ENCODE peak calls at places on chromosomes 1 and 21, in four cellular contexts. I, U, X and K are unnamed samples.

GRCh38 chr1:154371436-154371835 is 33.7 kb upstream of the IL6R start:
- DNase-seq in U (no peak), X (no peak), I (no peak), K (no peak)

GRCh38 chr21:33780631-33781030 is 135.0 kb downstream of the ATP5PO start:
- DNase-seq in U (peak), I (no peak), X (no peak), K (no peak)

GRCh38 chr1:244104309-244105060 is 53.4 kb downstream of the ZBTB18 start:
- DNase-seq in X (no peak), I (peak), U (peak), K (no peak)

GRCh38 chr1:113057006-113057405 is 16.0 kb upstream of the LRIG2 start:
- DNase-seq in X (no peak), U (no peak), I (no peak), K (no peak)

GRCh38 chr1:200527670-200528069 is 92.9 kb downstream of the KIF14 start:
- DNase-seq in I (no peak), X (no peak), U (no peak), K (no peak)

GRCh38 chr1:57007472-57007871 is 41.7 kb upstream of the C8B start:
- DNase-seq in X (no peak), I (no peak), U (no peak), K (no peak)

GRCh38 chr21:15592271-15592860 is 137.4 kb upstream of the USP25 start:
- DNase-seq in X (no peak), U (peak), I (peak), K (no peak)

GRCh38 chr1:210800756-210801155 is 333.2 kb downstream of the KCNH1 start:
- DNase-seq in I (no peak), U (peak), X (no peak), K (no peak)

GRCh38 chr1:93613895-93614294 is 67.7 kb downstream of the BCAR3 start:
- DNase-seq in I (no peak), U (peak), X (no peak), K (no peak)

GRCh38 chr1:64826991-64827390 is 82.1 kb downstream of the RAVER2 start:
- DNase-seq in U (no peak), X (no peak), I (no peak), K (no peak)

GRCh38 chr1:33624991-33625870 is 152.8 kb downstream of the ZSCAN20 start:
- DNase-seq in U (no peak), I (no peak), X (peak), K (no peak)

GRCh38 chr1:233113713-233114028 is 163.3 kb downstream of the NTPCR start:
- DNase-seq in I (no peak), X (no peak), U (no peak), K (no peak)

GRCh38 chr1:233111731-233112130 is 161.3 kb downstream of the NTPCR start:
- DNase-seq in U (no peak), X (no peak), I (no peak), K (no peak)

GRCh38 chr1:233114159-233114558 is 163.7 kb downstream of the NTPCR start:
- DNase-seq in U (peak), I (peak), X (no peak), K (no peak)

GRCh38 chr1:233112184-233113008 is 162.0 kb downstream of the NTPCR start:
- DNase-seq in I (no peak), X (no peak), U (peak), K (no peak)

GRCh38 chr1:233113009-233113712 is 162.8 kb downstream of the NTPCR start:
- DNase-seq in I (peak), U (peak), X (no peak), K (peak)
- H3K4me2 ChIP-seq in I (peak), U (peak), X (peak), K (peak)

GRCh38 chr1:94921977-94922376 is 4.9 kb downstream of the CNN3 start:
- DNase-seq in U (no peak), I (no peak), X (no peak), K (no peak)
- H3K4me2 ChIP-seq in U (no peak), I (no peak), X (no peak), K (no peak)

GRCh38 chr1:183605904-183606303 is 15.6 kb upstream of the NCF2 start:
- DNase-seq in X (peak), I (no peak), U (no peak), K (no peak)

GRCh38 chr1:183602510-183602909 is 12.3 kb upstream of the NCF2 start:
- DNase-seq in X (peak), I (no peak), U (no peak), K (no peak)

GRCh38 chr1:183607322-183607980 is 17.2 kb upstream of the NCF2 start:
- DNase-seq in U (no peak), X (no peak), I (no peak), K (no peak)

GRCh38 chr1:183604811-183605210 is 14.6 kb upstream of the NCF2 start:
- DNase-seq in U (no peak), I (no peak), X (peak), K (no peak)

DNA sequence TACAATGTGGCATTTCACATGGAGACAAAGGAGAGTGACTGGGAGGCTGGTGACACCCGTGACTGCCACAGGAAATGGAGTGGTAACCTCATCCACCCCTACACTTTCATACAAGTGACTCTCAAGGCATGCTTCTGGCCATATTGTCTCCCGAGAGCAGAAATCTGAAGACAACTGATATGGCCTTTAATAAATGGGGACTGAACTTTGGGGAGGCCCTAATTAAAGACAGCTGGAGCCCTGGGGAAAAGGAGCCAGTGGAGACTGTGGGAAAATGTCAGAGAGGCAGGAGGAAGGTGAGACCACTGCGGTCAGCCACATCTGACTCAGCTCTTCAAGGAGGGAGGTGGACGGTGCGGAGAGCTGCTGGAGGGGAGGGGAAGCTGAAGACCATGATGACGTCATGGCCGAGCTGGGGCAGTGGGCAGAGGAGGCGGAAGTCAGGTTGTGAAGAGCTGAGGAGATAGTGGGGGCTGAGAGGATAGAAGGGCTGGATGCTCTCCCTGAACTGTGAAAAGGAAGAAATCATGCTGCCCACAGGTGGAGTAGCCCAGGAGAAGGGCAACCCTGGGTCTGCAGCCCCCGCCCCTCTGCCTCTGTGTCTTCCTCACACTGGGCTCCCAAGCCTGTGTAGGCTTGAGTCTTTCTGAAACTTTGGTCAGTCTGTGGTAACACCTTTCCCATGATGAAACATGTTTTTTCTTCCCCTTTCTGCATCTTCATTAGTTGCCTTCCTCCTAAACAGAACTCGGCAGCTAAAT is 14.0 kb upstream of the NCF2 start:
- DNase-seq in X (peak), I (no peak), U (peak), K (no peak)
- H3K4me2 ChIP-seq in X (no peak), I (no peak), U (no peak), K (no peak)

DNA sequence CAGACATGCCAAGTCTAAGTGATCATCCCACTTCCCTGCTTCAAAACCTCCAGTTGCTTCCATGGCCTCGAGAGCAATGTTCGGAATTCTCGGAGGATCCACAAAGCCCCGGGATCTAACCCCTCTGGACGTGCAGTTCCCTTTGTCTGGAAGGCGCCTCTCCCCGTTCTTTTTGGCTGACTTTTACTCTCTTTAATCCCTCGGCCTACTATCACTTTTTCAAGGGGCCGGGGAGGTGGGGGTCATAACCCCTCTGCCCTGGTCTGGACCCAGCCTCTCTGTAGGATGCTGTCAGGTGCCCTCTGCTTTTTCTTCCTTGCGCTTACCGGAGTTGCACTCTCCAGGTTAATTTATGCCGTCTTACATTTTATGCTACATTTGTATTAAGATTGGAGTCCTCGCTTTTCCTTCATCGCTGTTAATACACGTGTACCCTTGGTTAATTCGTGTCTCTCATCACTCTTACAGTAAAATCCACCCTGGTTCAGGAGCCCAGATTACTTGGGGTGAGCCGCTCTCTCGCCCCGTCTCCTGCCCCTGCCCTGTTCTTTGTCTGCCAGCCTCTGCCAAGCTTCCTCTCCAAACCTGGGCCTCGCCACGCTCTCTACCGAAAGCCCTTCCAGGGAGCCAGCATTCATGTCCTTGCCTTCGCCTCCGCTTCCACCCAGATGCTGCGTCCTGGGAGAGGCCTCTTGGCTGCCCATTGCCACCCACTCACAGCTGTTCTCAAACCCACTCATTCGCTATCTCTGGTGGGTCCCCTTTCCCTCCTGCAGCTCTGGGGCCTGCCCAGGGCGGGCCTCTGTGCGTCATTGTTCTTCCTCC is 448.6 kb downstream of the CAMTA1 start:
- DNase-seq in X (no peak), I (no peak), U (no peak), K (no peak)
- H3K4me2 ChIP-seq in X (no peak), I (no peak), U (no peak), K (no peak)

GRCh38 chr1:10676987-10677386 is 119.5 kb downstream of the CASZ1 start:
- DNase-seq in X (no peak), U (no peak), I (no peak), K (no peak)
- H3K4me2 ChIP-seq in X (peak), U (no peak), I (no peak), K (no peak)

DNA sequence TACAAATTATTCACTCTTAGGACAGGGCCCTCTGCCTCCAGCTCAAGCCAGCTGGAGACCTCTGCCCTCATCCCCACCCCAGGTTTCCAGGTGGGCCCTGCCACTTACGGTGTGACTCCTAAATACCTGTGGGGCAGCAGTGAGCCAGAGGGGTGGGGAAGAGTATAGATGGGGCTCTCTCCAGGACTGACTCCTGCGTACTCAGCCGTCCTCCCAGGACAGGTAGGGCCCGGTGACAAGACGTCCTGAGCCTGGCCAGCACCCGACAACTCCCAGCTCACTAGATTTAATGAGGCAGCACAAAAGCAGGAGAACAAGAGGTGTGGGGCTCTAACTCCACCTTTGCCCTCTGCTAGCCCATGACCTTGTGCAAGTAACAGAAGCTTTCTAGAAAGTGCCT is 16.8 kb downstream of the GNG12 start:
- DNase-seq in X (no peak), I (no peak), U (no peak), K (no peak)
- H3K4me2 ChIP-seq in X (no peak), I (no peak), U (no peak), K (peak)

GRCh38 chr1:153260473-153260979 is 1.0 kb downstream of the LORICRIN start:
- DNase-seq in U (no peak), X (no peak), I (no peak), K (no peak)
- H3K4me2 ChIP-seq in U (no peak), X (peak), I (no peak), K (no peak)

GRCh38 chr1:245336149-245336983 is 181.6 kb downstream of the KIF26B start:
- DNase-seq in X (peak), U (no peak), I (no peak), K (peak)
- H3K4me2 ChIP-seq in X (no peak), U (no peak), I (no peak), K (peak)

DNA sequence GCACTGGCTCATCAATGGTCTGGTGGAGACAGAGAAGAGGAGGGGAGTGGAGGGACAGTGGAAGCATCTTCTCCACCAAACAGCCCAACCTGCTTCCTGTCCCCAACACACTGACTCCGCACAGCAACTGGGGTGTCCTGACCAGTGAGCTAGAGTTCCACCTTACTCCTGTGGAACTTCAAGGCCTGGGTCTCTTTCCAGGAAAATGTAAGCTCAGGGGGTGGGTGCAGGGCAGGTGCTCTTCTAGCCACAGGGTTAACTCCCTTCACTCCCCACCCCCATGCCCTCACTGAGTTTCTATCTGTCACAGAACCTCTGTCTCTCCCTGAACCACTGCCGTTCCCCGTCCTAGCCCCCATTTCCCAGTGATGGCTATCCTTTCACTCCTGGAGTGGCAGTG is 876 bp downstream of the MOB3C start:
- DNase-seq in U (no peak), X (no peak), I (no peak), K (no peak)
- H3K4me2 ChIP-seq in U (peak), X (peak), I (peak), K (peak)

GRCh38 chr1:98210563-98210962 is 289.7 kb upstream of the DPYD start:
- DNase-seq in X (no peak), I (no peak), U (no peak), K (no peak)
- H3K4me2 ChIP-seq in X (no peak), I (peak), U (peak), K (peak)